ENCODE peak calls at places on chromosome 10, in seven cellular contexts. One of them, this sample, is unnamed.

GRCh38 chr10:52115823-52116222 is 198.3 kb upstream of the DKK1 start:
- DNase-seq in body of pancreas: no peak
- DNase-seq in cardiac fibroblast: peak; percentile 79
- DNase-seq in mesendoderm: no peak
- DNase-seq in lower leg skin: no peak
- DNase-seq in brain microvascular endothelial cell: peak; percentile 76
- DNase-seq in upper lobe of left lung: no peak
- DNase-seq in this sample: no peak

GRCh38 chr10:109866995-109867635 is 56.2 kb downstream of the XPNPEP1 start:
- DNase-seq in upper lobe of left lung: no peak
- DNase-seq in mesendoderm: no peak
- DNase-seq in lower leg skin: no peak
- DNase-seq in cardiac fibroblast: peak; percentile 42
- DNase-seq in brain microvascular endothelial cell: no peak
- DNase-seq in body of pancreas: peak; percentile 28
- DNase-seq in this sample: no peak

GRCh38 chr10:26479766-26480492 is 41.8 kb downstream of the APBB1IP start:
- DNase-seq in cardiac fibroblast: no peak
- DNase-seq in lower leg skin: no peak
- DNase-seq in body of pancreas: no peak
- DNase-seq in mesendoderm: no peak
- DNase-seq in brain microvascular endothelial cell: no peak
- DNase-seq in upper lobe of left lung: no peak
- DNase-seq in this sample: no peak

GRCh38 chr10:61899997-61900828 is 1.3 kb upstream of the ARID5B start:
- DNase-seq in upper lobe of left lung: peak; percentile 39
- DNase-seq in lower leg skin: peak; percentile 59
- DNase-seq in body of pancreas: peak; percentile 61
- DNase-seq in cardiac fibroblast: peak; percentile 82
- DNase-seq in brain microvascular endothelial cell: peak; percentile 53
- DNase-seq in mesendoderm: no peak
- DNase-seq in this sample: peak; percentile 34

GRCh38 chr10:109428775-109429480 is 494.4 kb downstream of the XPNPEP1 start:
- DNase-seq in body of pancreas: no peak
- DNase-seq in cardiac fibroblast: no peak
- DNase-seq in brain microvascular endothelial cell: no peak
- DNase-seq in lower leg skin: no peak
- DNase-seq in mesendoderm: peak; percentile 55
- DNase-seq in upper lobe of left lung: no peak
- DNase-seq in this sample: no peak

GRCh38 chr10:128180843-128181242 is 54.6 kb upstream of the MKI67 start:
- DNase-seq in cardiac fibroblast: no peak
- DNase-seq in body of pancreas: no peak
- DNase-seq in mesendoderm: no peak
- DNase-seq in brain microvascular endothelial cell: no peak
- DNase-seq in lower leg skin: no peak
- DNase-seq in upper lobe of left lung: no peak
- DNase-seq in this sample: no peak

GRCh38 chr10:101550965-101551364 is 37.1 kb downstream of the POLL start:
- DNase-seq in mesendoderm: no peak
- DNase-seq in brain microvascular endothelial cell: no peak
- DNase-seq in upper lobe of left lung: no peak
- DNase-seq in cardiac fibroblast: no peak
- DNase-seq in lower leg skin: no peak
- DNase-seq in body of pancreas: no peak
- DNase-seq in this sample: no peak

GRCh38 chr10:132671171-132672154 is 114.5 kb downstream of the NKX6-2 start:
- DNase-seq in brain microvascular endothelial cell: no peak
- DNase-seq in lower leg skin: no peak
- DNase-seq in mesendoderm: no peak
- DNase-seq in body of pancreas: no peak
- DNase-seq in cardiac fibroblast: no peak
- DNase-seq in upper lobe of left lung: peak; percentile 61
- DNase-seq in this sample: no peak

GRCh38 chr10:103231047-103231551 is 14.6 kb upstream of the RPEL1 start:
- DNase-seq in cardiac fibroblast: peak; percentile 97
- DNase-seq in body of pancreas: peak; percentile 40
- DNase-seq in lower leg skin: no peak
- DNase-seq in mesendoderm: peak; percentile 99
- DNase-seq in upper lobe of left lung: no peak
- DNase-seq in brain microvascular endothelial cell: peak; percentile 92
- DNase-seq in this sample: no peak

GRCh38 chr10:631266-631665 is 58.2 kb downstream of the DIP2C start:
- DNase-seq in lower leg skin: no peak
- DNase-seq in mesendoderm: no peak
- DNase-seq in body of pancreas: no peak
- DNase-seq in upper lobe of left lung: no peak
- DNase-seq in cardiac fibroblast: no peak
- DNase-seq in brain microvascular endothelial cell: no peak
- DNase-seq in this sample: peak; percentile 11

GRCh38 chr10:93670372-93670771 is 32.0 kb downstream of the FRA10AC1 start:
- DNase-seq in cardiac fibroblast: no peak
- DNase-seq in body of pancreas: no peak
- DNase-seq in upper lobe of left lung: no peak
- DNase-seq in lower leg skin: no peak
- DNase-seq in mesendoderm: no peak
- DNase-seq in brain microvascular endothelial cell: no peak
- DNase-seq in this sample: no peak

GRCh38 chr10:11506247-11506789 is 105.1 kb downstream of the USP6NL start:
- DNase-seq in lower leg skin: no peak
- DNase-seq in cardiac fibroblast: no peak
- DNase-seq in body of pancreas: no peak
- DNase-seq in upper lobe of left lung: no peak
- DNase-seq in mesendoderm: no peak
- DNase-seq in brain microvascular endothelial cell: no peak
- DNase-seq in this sample: no peak

GRCh38 chr10:48976208-48976607 is 36.6 kb upstream of the LRRC18 start:
- DNase-seq in upper lobe of left lung: no peak
- DNase-seq in cardiac fibroblast: peak; percentile 17
- DNase-seq in body of pancreas: no peak
- DNase-seq in brain microvascular endothelial cell: no peak
- DNase-seq in mesendoderm: peak; percentile 42
- DNase-seq in lower leg skin: no peak
- DNase-seq in this sample: no peak

GRCh38 chr10:110437351-110437605 is 60.4 kb upstream of the DUSP5 start:
- DNase-seq in upper lobe of left lung: no peak
- DNase-seq in mesendoderm: no peak
- DNase-seq in body of pancreas: no peak
- DNase-seq in lower leg skin: no peak
- DNase-seq in cardiac fibroblast: no peak
- DNase-seq in brain microvascular endothelial cell: no peak
- DNase-seq in this sample: no peak

GRCh38 chr10:96468845-96469244 is 44.9 kb downstream of the TLL2 start:
- DNase-seq in upper lobe of left lung: no peak
- DNase-seq in cardiac fibroblast: no peak
- DNase-seq in brain microvascular endothelial cell: no peak
- DNase-seq in lower leg skin: no peak
- DNase-seq in mesendoderm: no peak
- DNase-seq in body of pancreas: no peak
- DNase-seq in this sample: no peak

GRCh38 chr10:27723436-27723835 is 22.2 kb downstream of the MKX start:
- DNase-seq in upper lobe of left lung: no peak
- DNase-seq in mesendoderm: peak; percentile 63
- DNase-seq in cardiac fibroblast: no peak
- DNase-seq in body of pancreas: no peak
- DNase-seq in lower leg skin: no peak
- DNase-seq in brain microvascular endothelial cell: no peak
- DNase-seq in this sample: no peak

GRCh38 chr10:69574571-69574978 is 1.4 kb upstream of the NEUROG3 start:
- DNase-seq in cardiac fibroblast: no peak
- DNase-seq in upper lobe of left lung: no peak
- DNase-seq in lower leg skin: no peak
- DNase-seq in brain microvascular endothelial cell: no peak
- DNase-seq in mesendoderm: no peak
- DNase-seq in body of pancreas: no peak
- DNase-seq in this sample: no peak

GRCh38 chr10:11594589-11595394 is 16.7 kb downstream of the USP6NL start:
- DNase-seq in lower leg skin: no peak
- DNase-seq in body of pancreas: no peak
- DNase-seq in mesendoderm: peak; percentile 47
- DNase-seq in upper lobe of left lung: no peak
- DNase-seq in brain microvascular endothelial cell: no peak
- DNase-seq in cardiac fibroblast: no peak
- DNase-seq in this sample: no peak

GRCh38 chr10:73653701-73654100 is 2.1 kb downstream of the SYNPO2L start:
- DNase-seq in cardiac fibroblast: no peak
- DNase-seq in body of pancreas: no peak
- DNase-seq in lower leg skin: no peak
- DNase-seq in upper lobe of left lung: no peak
- DNase-seq in mesendoderm: peak; percentile 70
- DNase-seq in brain microvascular endothelial cell: peak; percentile 34
- DNase-seq in this sample: no peak

GRCh38 chr10:72088879-72089585 is 681 bp upstream of the SPOCK2 start:
- DNase-seq in brain microvascular endothelial cell: no peak
- DNase-seq in upper lobe of left lung: no peak
- DNase-seq in lower leg skin: no peak
- DNase-seq in body of pancreas: no peak
- DNase-seq in cardiac fibroblast: no peak
- DNase-seq in mesendoderm: peak; percentile 33
- DNase-seq in this sample: no peak
- H3K4me3 ChIP-seq in brain microvascular endothelial cell: no peak overlapping the region
- H3K4me3 ChIP-seq in upper lobe of left lung: peak overlapping the region; percentile 74
- H3K4me3 ChIP-seq in lower leg skin: no peak overlapping the region
- H3K4me3 ChIP-seq in body of pancreas: no peak overlapping the region
- H3K4me3 ChIP-seq in cardiac fibroblast: no peak overlapping the region
- H3K4me3 ChIP-seq in mesendoderm: no peak overlapping the region
- H3K4me3 ChIP-seq in this sample: peak overlapping the region; percentile 88

GRCh38 chr10:115706482-115707076 is 566.4 kb downstream of the GFRA1 start:
- DNase-seq in mesendoderm: peak; percentile 39
- DNase-seq in cardiac fibroblast: peak; percentile 62
- DNase-seq in brain microvascular endothelial cell: peak; percentile 18
- DNase-seq in lower leg skin: no peak
- DNase-seq in body of pancreas: peak; percentile 5
- DNase-seq in upper lobe of left lung: no peak
- DNase-seq in this sample: no peak
- H3K4me3 ChIP-seq in mesendoderm: no peak overlapping the region
- H3K4me3 ChIP-seq in cardiac fibroblast: no peak overlapping the region
- H3K4me3 ChIP-seq in brain microvascular endothelial cell: no peak overlapping the region
- H3K4me3 ChIP-seq in lower leg skin: no peak overlapping the region
- H3K4me3 ChIP-seq in body of pancreas: no peak overlapping the region
- H3K4me3 ChIP-seq in upper lobe of left lung: no peak overlapping the region
- H3K4me3 ChIP-seq in this sample: no peak overlapping the region

DNA sequence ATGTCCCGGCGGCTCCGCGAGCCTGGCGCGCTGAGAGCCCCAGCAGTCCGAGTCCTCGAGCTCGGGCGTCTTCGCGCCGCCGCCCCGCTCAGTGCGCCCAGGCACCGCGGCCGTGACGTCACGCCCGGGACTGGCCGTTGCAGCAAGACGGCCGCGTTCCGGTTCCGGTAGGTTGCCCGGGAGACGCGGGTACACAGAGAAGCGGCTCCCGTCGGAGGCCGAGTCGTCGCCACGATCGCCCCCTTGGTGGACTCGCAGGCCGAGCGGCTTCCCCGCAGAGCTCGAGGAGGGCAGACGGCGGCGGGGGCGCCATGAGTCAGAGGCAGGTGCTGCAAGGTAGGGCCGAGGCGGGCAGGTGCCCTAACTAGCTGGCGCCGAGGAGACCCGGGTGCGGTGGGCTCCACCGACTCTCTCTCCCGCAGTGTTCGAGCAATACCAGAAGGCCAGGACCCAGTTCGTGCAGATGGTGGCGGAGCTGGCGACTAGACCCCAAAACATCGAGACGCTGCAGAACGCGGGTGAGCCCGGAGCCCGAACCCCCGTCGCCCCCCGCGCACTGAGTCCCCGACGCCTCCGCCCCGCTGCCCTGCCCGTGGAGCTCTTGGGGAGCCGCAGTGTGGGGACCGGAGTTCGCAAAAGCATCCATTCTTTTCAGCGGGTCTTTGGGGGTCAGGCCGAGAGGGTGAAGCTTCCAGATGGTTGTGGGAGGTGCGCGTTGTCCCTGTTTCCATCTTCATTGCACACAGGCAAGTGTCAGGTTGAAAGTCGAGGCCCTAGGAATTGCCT is at the start of gene SPAG6:
- DNase-seq in upper lobe of left lung: peak; percentile 92
- DNase-seq in lower leg skin: no peak
- DNase-seq in body of pancreas: peak; percentile 52
- DNase-seq in mesendoderm: peak; percentile 81
- DNase-seq in brain microvascular endothelial cell: no peak
- DNase-seq in cardiac fibroblast: no peak
- DNase-seq in this sample: no peak
- H3K4me3 ChIP-seq in upper lobe of left lung: peak within 1 kb of the TSS; percentile 40
- H3K4me3 ChIP-seq in lower leg skin: no peak within 1 kb of the TSS
- H3K4me3 ChIP-seq in body of pancreas: no peak within 1 kb of the TSS
- H3K4me3 ChIP-seq in mesendoderm: no peak within 1 kb of the TSS
- H3K4me3 ChIP-seq in brain microvascular endothelial cell: no peak within 1 kb of the TSS
- H3K4me3 ChIP-seq in cardiac fibroblast: peak within 1 kb of the TSS; percentile 1
- H3K4me3 ChIP-seq in this sample: no peak within 1 kb of the TSS

DNA sequence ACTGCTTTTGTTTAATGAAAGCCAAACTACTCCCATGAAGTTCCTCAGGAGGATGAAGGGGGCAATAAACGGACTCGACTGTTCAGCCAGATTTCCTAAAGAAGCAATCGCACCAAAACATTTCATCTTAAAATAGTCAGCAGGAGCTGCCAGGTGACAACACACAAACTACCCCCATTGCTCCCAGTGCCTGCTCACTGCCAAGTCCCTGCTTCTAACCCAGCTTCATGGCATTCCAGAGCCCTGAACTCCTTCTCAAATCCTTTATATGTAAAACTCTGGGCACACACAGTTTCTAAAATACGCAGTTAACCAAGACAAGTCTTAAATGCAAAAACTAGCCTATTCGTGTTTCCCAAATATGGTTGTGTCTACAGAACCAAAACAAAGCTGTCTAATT is 110.0 kb downstream of the SORBS1 start:
- DNase-seq in brain microvascular endothelial cell: no peak
- DNase-seq in cardiac fibroblast: no peak
- DNase-seq in mesendoderm: no peak
- DNase-seq in body of pancreas: no peak
- DNase-seq in upper lobe of left lung: no peak
- DNase-seq in lower leg skin: no peak
- DNase-seq in this sample: no peak
- H3K4me3 ChIP-seq in brain microvascular endothelial cell: no peak overlapping the region
- H3K4me3 ChIP-seq in cardiac fibroblast: no peak overlapping the region
- H3K4me3 ChIP-seq in mesendoderm: no peak overlapping the region
- H3K4me3 ChIP-seq in body of pancreas: no peak overlapping the region
- H3K4me3 ChIP-seq in upper lobe of left lung: no peak overlapping the region
- H3K4me3 ChIP-seq in lower leg skin: no peak overlapping the region
- H3K4me3 ChIP-seq in this sample: no peak overlapping the region

This sample was measured in CD8-positive, alpha-beta memory T cell.